ENCODE peak calls at places on chromosomes 11 and 22, in five cellular contexts. B, A, D, W and C are unnamed samples. For H3K4me1, the result is how much of the 10 kb centered on the place peaks cover.

GRCh38 chr22:45296628-45297297 is 12.0 kb downstream of the UPK3A start:
- DNase-seq in B (no peak), A (no peak), D (no peak), W (peak), C (no peak)

GRCh38 chr22:47572443-47572842 is 810.0 kb downstream of the TBC1D22A start:
- DNase-seq in B (no peak), A (no peak), D (no peak), W (no peak), C (no peak)

GRCh38 chr22:33883561-33883960 is 36.7 kb downstream of the LARGE1 start:
- DNase-seq in B (no peak), A (no peak), D (no peak), W (no peak), C (no peak)

GRCh38 chr11:129720156-129720555 is 95.5 kb upstream of the TMEM45B start:
- DNase-seq in B (no peak), A (no peak), D (no peak), W (no peak), C (no peak)

GRCh38 chr22:50157976-50158375 is 12.6 kb upstream of the PANX2 start:
- DNase-seq in B (no peak), A (no peak), D (no peak), W (peak), C (no peak)

GRCh38 chr11:114251797-114252327 is 44.3 kb upstream of the NNMT start:
- DNase-seq in B (no peak), A (no peak), D (peak), W (no peak), C (no peak)

GRCh38 chr11:72706579-72706978 is 32.4 kb upstream of the PDE2A start:
- DNase-seq in B (no peak), A (no peak), D (no peak), W (peak), C (no peak)

GRCh38 chr11:13761250-13761649 is 92.8 kb downstream of the FAR1 start:
- DNase-seq in B (no peak), A (no peak), D (no peak), W (no peak), C (no peak)

GRCh38 chr11:15937601-15938361 is 418.6 kb downstream of the SOX6 start:
- DNase-seq in B (peak), A (no peak), D (no peak), W (peak), C (no peak)

GRCh38 chr11:34431979-34432378 is 6.8 kb upstream of the CAT start:
- DNase-seq in B (no peak), A (no peak), D (no peak), W (no peak), C (no peak)

GRCh38 chr22:17781319-17782031 is 7.2 kb upstream of the BID start:
- DNase-seq in B (peak), A (no peak), D (no peak), W (peak), C (no peak)

GRCh38 chr22:20254975-20255946 is 12.9 kb downstream of the RTN4R start:
- DNase-seq in B (no peak), A (no peak), D (no peak), W (no peak), C (no peak)

GRCh38 chr22:45263790-45264269 is 20.9 kb upstream of the UPK3A start:
- DNase-seq in B (peak), A (peak), D (peak), W (peak), C (peak)

GRCh38 chr22:49576241-49577141 is 251.2 kb downstream of the BRD1 start:
- DNase-seq in B (no peak), A (no peak), D (no peak), W (peak), C (no peak)

GRCh38 chr11:68840661-68841653 is 759 bp downstream of the CPT1A start:
- DNase-seq in B (peak), A (peak), D (peak), W (peak), C (peak)

GRCh38 chr22:50544746-50545253 is 899 bp upstream of the KLHDC7B start:
- DNase-seq in B (no peak), A (peak), D (no peak), W (peak), C (no peak)

GRCh38 chr11:104451193-104451592 is 287.2 kb upstream of the PDGFD start:
- DNase-seq in B (no peak), A (peak), D (peak), W (no peak), C (peak)

GRCh38 chr11:72232260-72233055 is 7.9 kb downstream of the INPPL1 start:
- DNase-seq in B (no peak), A (no peak), D (no peak), W (peak), C (no peak)

GRCh38 chr11:16418698-16419097 is 62.4 kb upstream of the SOX6 start:
- DNase-seq in B (no peak), A (no peak), D (no peak), W (no peak), C (no peak)

GRCh38 chr11:106415510-106415909 is 338.0 kb downstream of the AASDHPPT start:
- DNase-seq in B (no peak), A (no peak), D (no peak), W (no peak), C (no peak)

GRCh38 chr22:24592846-24593809 is at the start of gene LRRC75B:
- DNase-seq in B (peak), A (peak), D (peak), W (peak), C (peak)

GRCh38 chr11:32671051-32671450 is 87.4 kb downstream of the EIF3M start:
- DNase-seq in B (no peak), A (no peak), D (no peak), W (no peak), C (no peak)

GRCh38 chr11:79173615-79174014 is 267.2 kb downstream of the TENM4 start:
- DNase-seq in B (peak), A (peak), D (no peak), W (peak), C (no peak)

GRCh38 chr11:127451852-127452251 is 451.3 kb upstream of the KIRREL3 start:
- DNase-seq in B (no peak), A (peak), D (peak), W (no peak), C (peak)

GRCh38 chr11:38543311-38543710 is 1945.3 kb upstream of the RAG2 start:
- DNase-seq in B (peak), A (no peak), D (no peak), W (no peak), C (no peak)

GRCh38 chr22:39595622-39596182 is 25.1 kb downstream of the CACNA1I start:
- DNase-seq in B (no peak), A (no peak), D (no peak), W (peak), C (no peak)

GRCh38 chr22:39596601-39597000 is 26.0 kb downstream of the CACNA1I start:
- DNase-seq in B (no peak), A (no peak), D (no peak), W (no peak), C (no peak)

GRCh38 chr22:39600491-39601179 is 30.1 kb downstream of the CACNA1I start:
- DNase-seq in B (no peak), A (no peak), D (no peak), W (peak), C (no peak)

GRCh38 chr22:39597236-39597869 is 26.8 kb downstream of the CACNA1I start:
- DNase-seq in B (no peak), A (no peak), D (no peak), W (peak), C (no peak)

GRCh38 chr22:39598017-39598965 is 27.7 kb downstream of the CACNA1I start:
- DNase-seq in B (no peak), A (no peak), D (peak), W (peak), C (no peak)
- TF ChIP-seq CTCF in B (no peak), A (no peak), D (no peak), W (no peak), C (no peak)

GRCh38 chr11:8721740-8722139 is 39.1 kb downstream of the RPL27A start:
- DNase-seq in B (peak), A (no peak), D (no peak), W (peak), C (no peak)
- H3K4me1 ChIP-seq in B (half or more), A (under half), D (half or more), W (under half), C (half or more)

GRCh38 chr11:124890701-124891389 is 6.8 kb downstream of the ROBO4 start:
- DNase-seq in B (no peak), A (no peak), D (no peak), W (peak), C (no peak)

GRCh38 chr11:124892131-124892530 is 5.5 kb downstream of the ROBO4 start:
- DNase-seq in B (no peak), A (no peak), D (no peak), W (no peak), C (no peak)

GRCh38 chr11:124892750-124893454 is 4.8 kb downstream of the ROBO4 start:
- DNase-seq in B (no peak), A (no peak), D (no peak), W (peak), C (no peak)

GRCh38 chr11:124889692-124890091 is 8.0 kb downstream of the ROBO4 start:
- DNase-seq in B (no peak), A (no peak), D (no peak), W (no peak), C (no peak)

GRCh38 chr11:124891390-124891861 is 6.2 kb downstream of the ROBO4 start:
- DNase-seq in B (no peak), A (peak), D (peak), W (peak), C (peak)
- TF ChIP-seq CTCF in B (no peak), A (no peak), D (no peak), W (peak), C (no peak)

GRCh38 chr22:40199852-40200251 is 22.1 kb downstream of the TNRC6B start:
- DNase-seq in B (no peak), A (no peak), D (no peak), W (no peak), C (no peak)
- H3K4me1 ChIP-seq in B (under half), A (under half), D (under half), W (under half), C (half or more)

GRCh38 chr22:29156507-29156906 is 49.2 kb upstream of the EMID1 start:
- DNase-seq in B (no peak), A (no peak), D (peak), W (peak), C (no peak)
- TF ChIP-seq CTCF in B (peak), A (no peak), D (no peak), W (peak), C (no peak)

GRCh38 chr11:14774738-14775137 is 117.3 kb downstream of the CYP2R1 start:
- DNase-seq in B (no peak), A (no peak), D (no peak), W (no peak), C (no peak)

GRCh38 chr11:14773755-14774154 is 118.3 kb downstream of the CYP2R1 start:
- DNase-seq in B (peak), A (no peak), D (no peak), W (no peak), C (no peak)

GRCh38 chr11:14764899-14765527 is 121.4 kb downstream of the PDE3B start:
- DNase-seq in B (peak), A (no peak), D (no peak), W (no peak), C (no peak)

GRCh38 chr11:14764213-14764898 is 120.8 kb downstream of the PDE3B start:
- DNase-seq in B (no peak), A (no peak), D (no peak), W (no peak), C (no peak)

DNA sequence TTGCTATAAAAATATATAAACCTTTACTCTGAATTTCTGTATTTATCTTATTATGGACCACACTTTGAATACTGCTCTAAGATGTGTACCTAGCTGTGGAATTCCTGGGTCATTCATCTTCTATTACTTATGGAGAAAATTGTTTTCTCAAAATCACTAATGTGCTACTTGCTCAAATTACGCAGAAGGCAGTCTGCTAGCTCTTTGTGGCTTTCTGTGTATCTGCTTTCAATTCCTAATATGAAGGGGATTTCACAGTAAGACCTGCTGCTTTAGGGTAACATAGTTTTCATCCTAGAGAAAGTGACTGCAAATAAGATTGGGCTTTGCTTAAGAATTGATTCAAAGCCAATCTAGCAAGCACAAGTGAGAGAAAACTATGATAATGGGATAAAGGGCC is 123.2 kb downstream of the CYP2R1 start:
- DNase-seq in B (no peak), A (no peak), D (no peak), W (no peak), C (no peak)
- H3K4me1 ChIP-seq in B (under half), A (under half), D (under half), W (under half), C (under half)

GRCh38 chr11:8209208-8209807 is 40.5 kb upstream of the RIC3 start:
- DNase-seq in B (no peak), A (no peak), D (no peak), W (peak), C (peak)
- TF ChIP-seq CTCF in B (peak), A (no peak), D (no peak), W (peak), C (peak)

DNA sequence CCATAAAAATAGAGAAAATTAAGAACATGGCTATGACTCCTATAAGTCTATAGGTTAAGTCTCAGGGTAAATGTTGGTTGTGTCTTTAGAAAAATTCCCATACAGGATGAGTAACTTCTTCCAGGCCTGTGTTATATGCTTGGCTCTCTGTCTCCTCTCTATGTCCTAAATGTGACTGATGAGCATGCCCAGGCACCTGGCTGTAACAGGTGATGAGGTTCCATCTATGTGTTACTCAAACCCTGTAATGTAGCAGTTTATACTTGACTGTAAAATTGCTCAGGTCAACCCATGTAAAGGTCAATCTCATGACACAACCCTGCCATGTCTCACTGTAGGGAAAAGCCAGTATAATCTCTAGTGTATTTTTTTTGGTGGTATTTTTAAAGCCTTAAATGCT is 69.5 kb downstream of the PARVA start:
- DNase-seq in B (no peak), A (no peak), D (no peak), W (no peak), C (no peak)
- H3K4me1 ChIP-seq in B (under half), A (under half), D (under half), W (under half), C (half or more)